ENCODE peak calls at places on chromosomes 11 and 22, in five cellular contexts. P is SK-N-SH, M is GM12878, R is K562, G is H1. O is an unnamed sample.

GRCh38 chr22:48705159-48705916 is 1122.3 kb downstream of the BRD1 start:
- DNase-seq in M (no peak), G (no peak), P (no peak), R (no peak), O (peak; percentile 34)

GRCh38 chr22:20001082-20001638 is 15.5 kb downstream of the ARVCF start:
- DNase-seq in R (no peak), M (no peak), G (no peak), P (no peak), O (no peak)

GRCh38 chr22:20155330-20156041 is 4.6 kb upstream of the CCDC188 start:
- DNase-seq in G (no peak), P (peak; percentile 96), M (no peak), R (peak; percentile 86), O (peak; percentile 19)

GRCh38 chr11:68302256-68303054 is 9.9 kb upstream of the LRP5 start:
- DNase-seq in P (peak; percentile 15), G (no peak), M (no peak), R (no peak), O (peak; percentile 71)

GRCh38 chr11:115317428-115318185 is 186.6 kb downstream of the CADM1 start:
- DNase-seq in R (no peak), G (no peak), M (no peak), P (no peak), O (no peak)

GRCh38 chr11:128544625-128545024 is 42.7 kb downstream of the ETS1 start:
- DNase-seq in G (no peak), M (no peak), P (no peak), R (no peak), O (no peak)

GRCh38 chr22:45804986-45805325 is 133.3 kb downstream of the ATXN10 start:
- DNase-seq in G (no peak), M (no peak), R (no peak), P (no peak), O (peak; percentile 4)

GRCh38 chr11:36510567-36511020 is 522 bp upstream of the TRAF6 start:
- DNase-seq in P (no peak), M (no peak), R (no peak), G (no peak), O (no peak)

GRCh38 chr11:125756050-125756449 is 10.0 kb downstream of the PATE1 start:
- DNase-seq in P (no peak), G (no peak), M (no peak), R (no peak), O (no peak)

GRCh38 chr22:28718044-28718443 is 23.6 kb downstream of the CHEK2 start:
- DNase-seq in G (no peak), R (no peak), M (no peak), P (no peak), O (no peak)

GRCh38 chr11:59262419-59262818 is 49.7 kb upstream of the MPEG1 start:
- DNase-seq in R (no peak), G (no peak), P (no peak), M (no peak), O (no peak)

GRCh38 chr11:76459846-76460245 is 15.0 kb downstream of the EMSY start:
- DNase-seq in M (no peak), P (no peak), R (no peak), G (no peak), O (no peak)

GRCh38 chr22:23816552-23816976 is 22.2 kb downstream of the DERL3 start:
- DNase-seq in P (peak; percentile 30), G (no peak), M (no peak), R (no peak), O (no peak)

GRCh38 chr11:7376386-7376785 is 108.9 kb upstream of the OLFML1 start:
- DNase-seq in M (no peak), G (no peak), P (no peak), R (no peak), O (no peak)

GRCh38 chr11:67022341-67022933 is 497 bp upstream of the SYT12 start:
- DNase-seq in M (no peak), P (peak; percentile 69), R (no peak), G (no peak), O (no peak)

GRCh38 chr22:46290121-46290842 is 6.4 kb upstream of the GTSE1 start:
- DNase-seq in M (no peak), P (no peak), G (no peak), R (no peak), O (no peak)

DNA sequence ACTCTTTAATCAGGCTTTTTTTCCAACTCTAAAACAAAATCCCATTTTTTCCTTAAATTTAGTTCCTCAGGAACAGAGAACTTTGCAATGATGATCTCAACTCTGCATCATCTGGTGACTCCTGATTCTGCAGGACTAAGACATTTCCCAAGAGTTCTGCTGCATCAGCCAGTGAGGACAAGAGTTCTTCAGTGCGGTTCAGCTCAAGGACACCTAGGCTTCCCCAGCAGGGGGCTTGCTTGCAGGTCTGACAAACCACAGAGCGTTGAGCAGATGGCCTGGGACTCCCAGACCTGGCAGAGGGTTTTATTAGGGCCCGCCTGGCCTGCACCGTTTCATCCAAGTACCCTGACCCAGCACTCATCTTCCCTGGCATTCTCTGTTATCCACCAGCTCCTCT is 6.4 kb downstream of the CDCA5 start:
- DNase-seq in P (peak; percentile 27), M (no peak), G (no peak), R (no peak), O (no peak)
- TF ChIP-seq SIN3A in P (no peak), M (no peak), G (no peak), R (no peak), O (no peak)

GRCh38 chr22:39251762-39252460 is 7.1 kb upstream of the PDGFB start:
- DNase-seq in M (no peak), R (no peak), P (no peak), G (no peak), O (peak; percentile 67)
- TF ChIP-seq TAF1 in M (no peak), R (no peak), P (no peak), G (no peak), O (no peak)

GRCh38 chr11:72776844-72777754 is 16.7 kb downstream of the STARD10 start:
- DNase-seq in R (peak; percentile 89), M (no peak), P (no peak), G (no peak), O (no peak)
- TF ChIP-seq SIN3A in R (no peak), M (no peak), P (no peak), G (no peak), O (no peak)

DNA sequence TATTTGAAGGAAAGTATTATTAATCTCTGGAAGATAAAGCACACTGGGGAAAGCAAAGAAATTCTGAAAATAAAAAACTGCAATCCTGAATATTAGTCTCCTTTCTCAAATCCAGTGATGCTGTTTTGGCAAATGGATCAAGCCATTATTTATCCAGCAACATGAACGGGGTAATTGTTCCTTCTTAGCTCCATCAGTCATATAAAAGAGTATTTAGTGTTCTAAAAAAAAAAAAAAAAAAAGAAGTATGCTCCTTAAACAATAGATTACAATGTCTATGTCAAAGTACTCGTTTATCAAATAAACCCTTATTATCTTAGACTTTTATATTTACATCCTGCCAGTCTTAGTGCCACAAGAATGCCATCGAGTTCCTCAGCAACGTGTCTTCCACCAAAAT is 1.3 kb downstream of the RDX start:
- DNase-seq in P (no peak), R (no peak), M (no peak), G (no peak), O (no peak)
- TF ChIP-seq TAF1 in P (no peak), R (no peak), M (no peak), G (no peak), O (no peak)

GRCh38 chr11:35274909-35275807 is 136.2 kb downstream of the CD44 start:
- DNase-seq in G (no peak), P (no peak), M (no peak), R (no peak), O (peak; percentile 3)
- TF ChIP-seq SIN3A in G (no peak), P (no peak), M (no peak), R (no peak), O (no peak)

GRCh38 chr11:75384438-75385080 is 14.8 kb upstream of the RPS3 start:
- DNase-seq in G (peak; percentile 88), M (no peak), R (peak; percentile 87), P (peak; percentile 89), O (peak; percentile 50)

GRCh38 chr11:75376175-75376574 is 23.1 kb upstream of the RPS3 start:
- DNase-seq in M (no peak), G (no peak), P (no peak), R (peak; percentile 47), O (no peak)

GRCh38 chr11:75380245-75380644 is 19.1 kb upstream of the RPS3 start:
- DNase-seq in R (no peak), G (no peak), P (no peak), M (no peak), O (no peak)

GRCh38 chr11:75383246-75383645 is 16.1 kb upstream of the RPS3 start:
- DNase-seq in P (no peak), R (no peak), G (no peak), M (no peak), O (no peak)

DNA sequence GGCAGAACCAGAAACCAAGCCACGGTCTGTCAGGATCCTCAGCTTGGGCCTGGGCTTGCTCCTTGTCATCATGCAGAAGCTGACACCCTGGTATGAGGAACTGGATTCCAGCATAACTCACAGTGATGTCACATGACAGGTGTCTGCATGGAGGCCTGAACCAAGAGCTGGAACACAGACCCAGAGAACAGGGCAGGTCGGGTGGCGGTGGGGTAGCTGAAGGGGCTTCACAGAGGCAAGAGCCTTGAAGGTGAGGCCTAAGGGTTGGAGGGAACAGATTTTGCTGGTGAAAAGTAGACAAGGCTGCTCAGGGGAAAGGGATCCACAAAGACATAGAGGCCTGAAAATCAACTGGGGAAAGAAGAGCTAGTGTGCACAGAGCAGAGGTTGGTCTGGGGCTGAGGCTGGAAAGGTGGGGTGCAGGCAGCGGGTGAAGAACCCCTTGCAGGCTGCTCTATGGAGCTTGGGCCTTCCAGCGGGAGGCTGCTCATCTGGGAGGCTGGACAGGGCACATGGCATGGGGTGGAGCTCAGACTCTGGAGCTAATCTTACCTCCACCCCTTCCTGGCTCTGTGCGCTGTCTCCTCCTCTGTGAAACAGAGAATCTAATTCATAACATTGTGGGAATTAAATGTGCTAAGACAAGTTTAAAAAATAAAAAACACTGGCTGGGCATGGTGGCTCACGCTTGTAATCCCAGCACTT is 18.4 kb upstream of the RPS3 start:
- DNase-seq in P (no peak), M (no peak), R (no peak), G (no peak), O (peak; percentile 60)
- TF ChIP-seq TAF1 in P (no peak), M (no peak), R (no peak), G (no peak), O (no peak)

DNA sequence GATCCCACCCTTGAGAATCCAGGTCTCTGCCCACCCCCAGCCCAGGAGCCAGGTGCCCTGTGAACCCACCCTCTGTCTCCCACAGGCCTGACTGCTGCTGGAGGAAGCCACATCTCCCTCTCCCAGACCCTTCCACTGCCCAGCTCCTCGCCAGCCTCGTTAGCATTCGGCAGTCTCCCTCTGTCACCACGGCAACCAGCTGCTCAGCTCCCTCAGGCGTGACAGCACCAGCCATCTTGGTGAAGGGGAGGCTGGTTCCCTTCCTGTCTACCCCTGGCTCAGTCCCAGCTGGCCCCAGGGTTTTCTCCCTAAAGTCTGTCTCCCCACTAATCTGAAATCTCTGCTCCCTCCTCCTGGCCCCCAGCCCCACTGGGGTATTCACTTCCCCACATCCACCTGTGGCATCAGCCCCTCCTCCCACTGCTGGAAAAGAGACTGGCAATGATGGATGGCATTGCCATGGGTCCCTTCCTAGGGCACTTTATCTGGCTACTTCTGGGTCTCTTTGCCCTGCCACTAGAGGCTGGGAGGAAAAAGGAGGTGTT is 28.1 kb downstream of the NRXN2 start:
- DNase-seq in G (peak; percentile 74), P (peak; percentile 90), R (no peak), M (no peak), O (no peak)
- TF ChIP-seq SIN3A in G (peak; percentile 87), P (no peak), R (no peak), M (no peak), O (no peak)

O was measured in HepG2.